ENCODE peak calls at places on chromosome 1, in nine cellular contexts. One of them, this sample, is unnamed.

GRCh38 chr1:202283379-202283844 is 58.3 kb downstream of the UBE2T start:
- DNase-seq in neural crest cell: no peak
- DNase-seq in cardiac muscle cell: peak
- DNase-seq in RPMI8226: peak
- DNase-seq in progenitor cell of endocrine pancreas: no peak
- DNase-seq in BE2C: peak
- DNase-seq in AG09319: no peak
- DNase-seq in AG08395: peak
- DNase-seq in CD4-positive, alpha-beta T cell: no peak
- DNase-seq in this sample: peak

GRCh38 chr1:41020109-41020576 is 1.4 kb downstream of the SLFNL1 start:
- DNase-seq in CD4-positive, alpha-beta T cell: no peak
- DNase-seq in neural crest cell: no peak
- DNase-seq in AG09319: no peak
- DNase-seq in cardiac muscle cell: no peak
- DNase-seq in BE2C: no peak
- DNase-seq in RPMI8226: no peak
- DNase-seq in AG08395: no peak
- DNase-seq in progenitor cell of endocrine pancreas: no peak
- DNase-seq in this sample: no peak

GRCh38 chr1:71350805-71351204 is 270.0 kb upstream of the ZRANB2 start:
- DNase-seq in RPMI8226: no peak
- DNase-seq in CD4-positive, alpha-beta T cell: no peak
- DNase-seq in AG09319: no peak
- DNase-seq in progenitor cell of endocrine pancreas: no peak
- DNase-seq in AG08395: no peak
- DNase-seq in BE2C: no peak
- DNase-seq in neural crest cell: no peak
- DNase-seq in cardiac muscle cell: peak
- DNase-seq in this sample: no peak

GRCh38 chr1:167762061-167762746 is 40.4 kb downstream of the MPZL1 start:
- DNase-seq in AG08395: no peak
- DNase-seq in neural crest cell: no peak
- DNase-seq in cardiac muscle cell: no peak
- DNase-seq in RPMI8226: no peak
- DNase-seq in BE2C: no peak
- DNase-seq in CD4-positive, alpha-beta T cell: no peak
- DNase-seq in progenitor cell of endocrine pancreas: no peak
- DNase-seq in AG09319: no peak
- DNase-seq in this sample: no peak

GRCh38 chr1:200252526-200252925 is 157.3 kb downstream of the ZNF281 start:
- DNase-seq in RPMI8226: no peak
- DNase-seq in BE2C: no peak
- DNase-seq in AG08395: no peak
- DNase-seq in cardiac muscle cell: no peak
- DNase-seq in CD4-positive, alpha-beta T cell: no peak
- DNase-seq in AG09319: no peak
- DNase-seq in neural crest cell: no peak
- DNase-seq in progenitor cell of endocrine pancreas: no peak
- DNase-seq in this sample: no peak

GRCh38 chr1:150127868-150128267 is 21.8 kb upstream of the PLEKHO1 start:
- DNase-seq in neural crest cell: no peak
- DNase-seq in RPMI8226: no peak
- DNase-seq in cardiac muscle cell: no peak
- DNase-seq in AG09319: no peak
- DNase-seq in CD4-positive, alpha-beta T cell: no peak
- DNase-seq in BE2C: no peak
- DNase-seq in AG08395: no peak
- DNase-seq in progenitor cell of endocrine pancreas: no peak
- DNase-seq in this sample: no peak

GRCh38 chr1:153122831-153123421 is 9.6 kb upstream of the SPRR2F start:
- DNase-seq in neural crest cell: no peak
- DNase-seq in cardiac muscle cell: no peak
- DNase-seq in AG09319: no peak
- DNase-seq in BE2C: no peak
- DNase-seq in CD4-positive, alpha-beta T cell: no peak
- DNase-seq in RPMI8226: no peak
- DNase-seq in AG08395: no peak
- DNase-seq in progenitor cell of endocrine pancreas: no peak
- DNase-seq in this sample: peak

GRCh38 chr1:23376890-23377811 is 7.5 kb upstream of the ZNF436 start:
- DNase-seq in CD4-positive, alpha-beta T cell: no peak
- DNase-seq in neural crest cell: no peak
- DNase-seq in BE2C: no peak
- DNase-seq in RPMI8226: no peak
- DNase-seq in progenitor cell of endocrine pancreas: no peak
- DNase-seq in AG09319: peak
- DNase-seq in cardiac muscle cell: peak
- DNase-seq in AG08395: peak
- DNase-seq in this sample: no peak

GRCh38 chr1:51912881-51913280 is 34.4 kb upstream of the NRDC start:
- DNase-seq in cardiac muscle cell: no peak
- DNase-seq in CD4-positive, alpha-beta T cell: no peak
- DNase-seq in neural crest cell: no peak
- DNase-seq in progenitor cell of endocrine pancreas: no peak
- DNase-seq in AG08395: no peak
- DNase-seq in BE2C: no peak
- DNase-seq in RPMI8226: no peak
- DNase-seq in AG09319: no peak
- DNase-seq in this sample: peak

GRCh38 chr1:161225178-161225533 is 704 bp upstream of the TOMM40L start:
- DNase-seq in BE2C: no peak
- DNase-seq in cardiac muscle cell: no peak
- DNase-seq in progenitor cell of endocrine pancreas: no peak
- DNase-seq in CD4-positive, alpha-beta T cell: no peak
- DNase-seq in neural crest cell: no peak
- DNase-seq in AG08395: no peak
- DNase-seq in RPMI8226: no peak
- DNase-seq in AG09319: no peak
- DNase-seq in this sample: peak

GRCh38 chr1:204418174-204419063 is 6.8 kb upstream of the PPP1R15B start:
- DNase-seq in neural crest cell: no peak
- DNase-seq in AG08395: no peak
- DNase-seq in cardiac muscle cell: no peak
- DNase-seq in CD4-positive, alpha-beta T cell: no peak
- DNase-seq in progenitor cell of endocrine pancreas: no peak
- DNase-seq in AG09319: no peak
- DNase-seq in RPMI8226: no peak
- DNase-seq in BE2C: no peak
- DNase-seq in this sample: no peak

GRCh38 chr1:158103860-158104522 is 76.7 kb upstream of the CD1D start:
- DNase-seq in BE2C: no peak
- DNase-seq in AG08395: no peak
- DNase-seq in AG09319: no peak
- DNase-seq in RPMI8226: no peak
- DNase-seq in neural crest cell: no peak
- DNase-seq in cardiac muscle cell: no peak
- DNase-seq in CD4-positive, alpha-beta T cell: no peak
- DNase-seq in progenitor cell of endocrine pancreas: no peak
- DNase-seq in this sample: no peak